ENCODE peak calls at places on chromosomes 11 and 22, in eight cellular contexts. J is T-helper 2 cell; U is AG09319; O is activated naive CD4-positive, alpha-beta T cell treated with anti-CD3 and anti-CD28 coated beads, Interleukin-2, amount 50 U/mL, for 16 hours; H is stimulated activated CD8-positive, alpha-beta memory T cell treated with anti-CD3 and anti-CD28 coated beads, Interleukin-7, amount 100 ng/mL, for 48 hours; R is activated naive CD8-positive, alpha-beta T cell treated with anti-CD3 and anti-CD28 coated beads, Interleukin-2, amount 10 ng/mL, durations not matched to agents 7 days and 5 days; Z is H4; N is COLO829. K is an unnamed sample.
A peak's percentile ranks its signal among the peaks of the same experiment; 100 is the strongest.

GRCh38 chr22:22106855-22107254 is 124.3 kb upstream of the TOP3B start:
- DNase-seq in J (no peak), U (no peak), O (no peak), H (no peak), R (no peak), Z (no peak), N (no peak), K (no peak)

GRCh38 chr11:1852885-1853284 is at the start of gene LSP1:
- DNase-seq in J (peak; percentile 92), U (no peak), O (peak; percentile 75), H (peak; percentile 86), R (peak; percentile 82), Z (no peak), N (no peak), K (no peak)

GRCh38 chr11:12724301-12725046 is 50.3 kb downstream of the TEAD1 start:
- DNase-seq in J (no peak), U (peak; percentile 57), O (no peak), H (no peak), R (no peak), Z (peak; percentile 89), N (peak; percentile 97), K (peak; percentile 89)

GRCh38 chr22:37161442-37161841 is 11.7 kb upstream of the IL2RB start:
- DNase-seq in J (no peak), U (no peak), O (no peak), H (no peak), R (peak; percentile 60), Z (no peak), N (no peak), K (no peak)

GRCh38 chr11:116426761-116427160 is 346.0 kb downstream of the BUD13 start:
- DNase-seq in J (no peak), U (no peak), O (no peak), H (no peak), R (no peak), Z (no peak), N (no peak), K (no peak)

GRCh38 chr11:37952035-37952434 is 1354.0 kb upstream of the RAG2 start:
- DNase-seq in J (no peak), U (no peak), O (no peak), H (no peak), R (no peak), Z (no peak), N (no peak), K (no peak)

GRCh38 chr11:94883878-94884277 is 89.5 kb downstream of the CWC15 start:
- DNase-seq in J (no peak), U (no peak), O (no peak), H (no peak), R (no peak), Z (no peak), N (no peak), K (no peak)

GRCh38 chr11:12824281-12825041 is 150.2 kb downstream of the TEAD1 start:
- DNase-seq in J (no peak), U (no peak), O (no peak), H (no peak), R (no peak), Z (no peak), N (no peak), K (no peak)

GRCh38 chr22:28819253-28820096 is 19.1 kb upstream of the XBP1 start:
- DNase-seq in J (no peak), U (no peak), O (no peak), H (no peak), R (no peak), Z (no peak), N (no peak), K (no peak)

GRCh38 chr22:38162881-38163843 is 18.5 kb downstream of the PLA2G6 start:
- DNase-seq in J (no peak), U (no peak), O (no peak), H (no peak), R (no peak), Z (no peak), N (no peak), K (no peak)

GRCh38 chr11:126366064-126366822 is 10.8 kb downstream of the ST3GAL4 start:
- DNase-seq in J (no peak), U (no peak), O (no peak), H (no peak), R (peak; percentile 19), Z (no peak), N (no peak), K (no peak)

GRCh38 chr22:47567126-47567730 is 804.8 kb downstream of the TBC1D22A start:
- DNase-seq in J (no peak), U (no peak), O (no peak), H (no peak), R (no peak), Z (no peak), N (no peak), K (no peak)

GRCh38 chr11:95299078-95299611 is 68.1 kb upstream of the SESN3 start:
- DNase-seq in J (no peak), U (no peak), O (no peak), H (no peak), R (no peak), Z (peak; percentile 29), N (peak; percentile 28), K (no peak)

GRCh38 chr11:48083427-48083826 is 103.1 kb downstream of the PTPRJ start:
- DNase-seq in J (no peak), U (no peak), O (no peak), H (no peak), R (no peak), Z (no peak), N (no peak), K (no peak)

GRCh38 chr11:113174862-113175261 is 139.5 kb upstream of the TTC12 start:
- DNase-seq in J (no peak), U (no peak), O (no peak), H (no peak), R (no peak), Z (peak; percentile 31), N (no peak), K (no peak)

K was measured in smooth muscle cell of the brain vasculature.